ENCODE peak calls at places on chromosome 10, in six cellular contexts. One of them, this sample, is unnamed.

GRCh38 chr10:24891823-24892222 is 60.6 kb downstream of the PRTFDC1 start:
- DNase-seq in COR-L47: peak; percentile 9
- DNase-seq in SW 1271: peak; percentile 9
- DNase-seq in SK-MEL-5: no peak
- DNase-seq in CD4-positive, CD25-positive, alpha-beta regulatory T cell: no peak
- DNase-seq in skeletal muscle cell: peak; percentile 81
- DNase-seq in this sample: peak; percentile 82

GRCh38 chr10:117569610-117570395 is 27.3 kb downstream of the EMX2 start:
- DNase-seq in COR-L47: no peak
- DNase-seq in SW 1271: no peak
- DNase-seq in SK-MEL-5: no peak
- DNase-seq in CD4-positive, CD25-positive, alpha-beta regulatory T cell: no peak
- DNase-seq in skeletal muscle cell: no peak
- DNase-seq in this sample: no peak

GRCh38 chr10:92130622-92131270 is 160.1 kb downstream of the CPEB3 start:
- DNase-seq in COR-L47: no peak
- DNase-seq in SW 1271: no peak
- DNase-seq in SK-MEL-5: no peak
- DNase-seq in CD4-positive, CD25-positive, alpha-beta regulatory T cell: no peak
- DNase-seq in skeletal muscle cell: no peak
- DNase-seq in this sample: no peak

GRCh38 chr10:68082815-68083395 is 7.8 kb upstream of the HERC4 start:
- DNase-seq in COR-L47: no peak
- DNase-seq in SW 1271: peak; percentile 55
- DNase-seq in SK-MEL-5: peak; percentile 47
- DNase-seq in CD4-positive, CD25-positive, alpha-beta regulatory T cell: no peak
- DNase-seq in skeletal muscle cell: no peak
- DNase-seq in this sample: peak; percentile 49

GRCh38 chr10:59079386-59080226 is 96.8 kb upstream of the PHYHIPL start:
- DNase-seq in COR-L47: no peak
- DNase-seq in SW 1271: peak; percentile 15
- DNase-seq in SK-MEL-5: peak; percentile 21
- DNase-seq in CD4-positive, CD25-positive, alpha-beta regulatory T cell: no peak
- DNase-seq in skeletal muscle cell: peak; percentile 43
- DNase-seq in this sample: peak; percentile 43

GRCh38 chr10:103373544-103373943 is 5.8 kb downstream of the TAF5 start:
- DNase-seq in COR-L47: no peak
- DNase-seq in SW 1271: no peak
- DNase-seq in SK-MEL-5: no peak
- DNase-seq in CD4-positive, CD25-positive, alpha-beta regulatory T cell: no peak
- DNase-seq in skeletal muscle cell: no peak
- DNase-seq in this sample: no peak

GRCh38 chr10:43594944-43595589 is 11.2 kb upstream of the ZNF485 start:
- DNase-seq in COR-L47: no peak
- DNase-seq in SW 1271: no peak
- DNase-seq in SK-MEL-5: no peak
- DNase-seq in CD4-positive, CD25-positive, alpha-beta regulatory T cell: peak; percentile 26
- DNase-seq in skeletal muscle cell: no peak
- DNase-seq in this sample: no peak

GRCh38 chr10:63103971-63104409 is 29.1 kb upstream of the NRBF2 start:
- DNase-seq in COR-L47: no peak
- DNase-seq in SW 1271: no peak
- DNase-seq in SK-MEL-5: no peak
- DNase-seq in CD4-positive, CD25-positive, alpha-beta regulatory T cell: no peak
- DNase-seq in skeletal muscle cell: no peak
- DNase-seq in this sample: no peak

GRCh38 chr10:113151178-113151577 is 201.1 kb downstream of the TCF7L2 start:
- DNase-seq in COR-L47: no peak
- DNase-seq in SW 1271: no peak
- DNase-seq in SK-MEL-5: peak; percentile 71
- DNase-seq in CD4-positive, CD25-positive, alpha-beta regulatory T cell: no peak
- DNase-seq in skeletal muscle cell: no peak
- DNase-seq in this sample: no peak

GRCh38 chr10:72321248-72322029 is 33.3 kb downstream of the DNAJB12 start:
- DNase-seq in COR-L47: no peak
- DNase-seq in SW 1271: no peak
- DNase-seq in SK-MEL-5: no peak
- DNase-seq in CD4-positive, CD25-positive, alpha-beta regulatory T cell: no peak
- DNase-seq in skeletal muscle cell: no peak
- DNase-seq in this sample: no peak

GRCh38 chr10:24711465-24711864 is 12.2 kb downstream of the ARHGAP21 start:
- DNase-seq in COR-L47: no peak
- DNase-seq in SW 1271: no peak
- DNase-seq in SK-MEL-5: no peak
- DNase-seq in CD4-positive, CD25-positive, alpha-beta regulatory T cell: no peak
- DNase-seq in skeletal muscle cell: no peak
- DNase-seq in this sample: no peak

GRCh38 chr10:6022693-6023092 is 39.5 kb downstream of the IL2RA start:
- DNase-seq in COR-L47: no peak
- DNase-seq in SW 1271: no peak
- DNase-seq in SK-MEL-5: no peak
- DNase-seq in CD4-positive, CD25-positive, alpha-beta regulatory T cell: no peak
- DNase-seq in skeletal muscle cell: no peak
- DNase-seq in this sample: no peak

GRCh38 chr10:133355266-133355665 is 2.6 kb downstream of the FUOM start:
- DNase-seq in COR-L47: no peak
- DNase-seq in SW 1271: no peak
- DNase-seq in SK-MEL-5: no peak
- DNase-seq in CD4-positive, CD25-positive, alpha-beta regulatory T cell: no peak
- DNase-seq in skeletal muscle cell: no peak
- DNase-seq in this sample: no peak

GRCh38 chr10:18607503-18607902 is 43.9 kb downstream of the NSUN6 start:
- DNase-seq in COR-L47: no peak
- DNase-seq in SW 1271: peak; percentile 69
- DNase-seq in SK-MEL-5: peak; percentile 14
- DNase-seq in CD4-positive, CD25-positive, alpha-beta regulatory T cell: no peak
- DNase-seq in skeletal muscle cell: peak; percentile 64
- DNase-seq in this sample: peak; percentile 71

GRCh38 chr10:127926455-127926854 is 19.6 kb downstream of the PTPRE start:
- DNase-seq in COR-L47: no peak
- DNase-seq in SW 1271: no peak
- DNase-seq in SK-MEL-5: no peak
- DNase-seq in CD4-positive, CD25-positive, alpha-beta regulatory T cell: no peak
- DNase-seq in skeletal muscle cell: no peak
- DNase-seq in this sample: no peak

GRCh38 chr10:6009961-6010360 is 32.6 kb upstream of the IL15RA start:
- DNase-seq in COR-L47: no peak
- DNase-seq in SW 1271: no peak
- DNase-seq in SK-MEL-5: no peak
- DNase-seq in CD4-positive, CD25-positive, alpha-beta regulatory T cell: no peak
- DNase-seq in skeletal muscle cell: no peak
- DNase-seq in this sample: no peak

GRCh38 chr10:132396495-132397035 is 435 bp upstream of the PWWP2B start:
- DNase-seq in COR-L47: no peak
- DNase-seq in SW 1271: no peak
- DNase-seq in SK-MEL-5: peak; percentile 17
- DNase-seq in CD4-positive, CD25-positive, alpha-beta regulatory T cell: peak; percentile 76
- DNase-seq in skeletal muscle cell: no peak
- DNase-seq in this sample: no peak

GRCh38 chr10:89074120-89074519 is 83.5 kb downstream of the FAS start:
- DNase-seq in COR-L47: no peak
- DNase-seq in SW 1271: no peak
- DNase-seq in SK-MEL-5: no peak
- DNase-seq in CD4-positive, CD25-positive, alpha-beta regulatory T cell: no peak
- DNase-seq in skeletal muscle cell: no peak
- DNase-seq in this sample: no peak

GRCh38 chr10:6062101-6062771 is at the start of gene IL2RA:
- DNase-seq in COR-L47: no peak
- DNase-seq in SW 1271: no peak
- DNase-seq in SK-MEL-5: no peak
- DNase-seq in CD4-positive, CD25-positive, alpha-beta regulatory T cell: peak; percentile 78
- DNase-seq in skeletal muscle cell: no peak
- DNase-seq in this sample: no peak

GRCh38 chr10:75683158-75683557 is 251.7 kb downstream of the LRMDA start:
- DNase-seq in COR-L47: no peak
- DNase-seq in SW 1271: no peak
- DNase-seq in SK-MEL-5: no peak
- DNase-seq in CD4-positive, CD25-positive, alpha-beta regulatory T cell: no peak
- DNase-seq in skeletal muscle cell: no peak
- DNase-seq in this sample: no peak

GRCh38 chr10:32171213-32171612 is 115.0 kb upstream of the KIF5B start:
- DNase-seq in COR-L47: no peak
- DNase-seq in SW 1271: no peak
- DNase-seq in SK-MEL-5: no peak
- DNase-seq in CD4-positive, CD25-positive, alpha-beta regulatory T cell: no peak
- DNase-seq in skeletal muscle cell: no peak
- DNase-seq in this sample: no peak

GRCh38 chr10:112360308-112361270 is 13.3 kb upstream of the ACSL5 start:
- DNase-seq in COR-L47: no peak
- DNase-seq in SW 1271: no peak
- DNase-seq in SK-MEL-5: no peak
- DNase-seq in CD4-positive, CD25-positive, alpha-beta regulatory T cell: no peak
- DNase-seq in skeletal muscle cell: peak; percentile 26
- DNase-seq in this sample: no peak

GRCh38 chr10:78450239-78450638 is 416.6 kb downstream of the RPS24 start:
- DNase-seq in COR-L47: no peak
- DNase-seq in SW 1271: no peak
- DNase-seq in SK-MEL-5: no peak
- DNase-seq in CD4-positive, CD25-positive, alpha-beta regulatory T cell: no peak
- DNase-seq in skeletal muscle cell: no peak
- DNase-seq in this sample: no peak

GRCh38 chr10:108735380-108735779 is 1187.9 kb downstream of the XPNPEP1 start:
- DNase-seq in COR-L47: no peak
- DNase-seq in SW 1271: no peak
- DNase-seq in SK-MEL-5: no peak
- DNase-seq in CD4-positive, CD25-positive, alpha-beta regulatory T cell: no peak
- DNase-seq in skeletal muscle cell: peak; percentile 48
- DNase-seq in this sample: peak; percentile 69

GRCh38 chr10:75117996-75118395 is 6.5 kb downstream of the SAMD8 start:
- DNase-seq in COR-L47: no peak
- DNase-seq in SW 1271: no peak
- DNase-seq in SK-MEL-5: no peak
- DNase-seq in CD4-positive, CD25-positive, alpha-beta regulatory T cell: no peak
- DNase-seq in skeletal muscle cell: no peak
- DNase-seq in this sample: no peak

GRCh38 chr10:94274142-94274787 is 88.5 kb downstream of the NOC3L start:
- DNase-seq in COR-L47: no peak
- DNase-seq in SW 1271: no peak
- DNase-seq in SK-MEL-5: no peak
- DNase-seq in CD4-positive, CD25-positive, alpha-beta regulatory T cell: no peak
- DNase-seq in skeletal muscle cell: peak; percentile 14
- DNase-seq in this sample: no peak